ENCODE peak calls at places on chromosomes 12 and 14, in seven cellular contexts. V is brain microvascular endothelial cell, O is fibroblast of lung, M is IMR-90, D is lung, S is pancreas, G is A673. L is an unnamed sample.

GRCh38 chr12:48995061-48995879 is 3.9 kb downstream of the DDN start:
- DNase-seq in V (peak), O (peak), M (peak), D (peak), S (peak), G (peak), L (peak)

GRCh38 chr14:92258934-92259333 is 64.0 kb upstream of the SLC24A4 start:
- DNase-seq in V (no peak), O (no peak), M (no peak), D (no peak), S (no peak), G (no peak), L (no peak)

GRCh38 chr14:67522270-67522669 is 10.8 kb upstream of the PLEKHH1 start:
- DNase-seq in V (no peak), O (no peak), M (no peak), D (no peak), S (no peak), G (no peak), L (no peak)

GRCh38 chr14:63764103-63764502 is 36.2 kb upstream of the SGPP1 start:
- DNase-seq in V (no peak), O (no peak), M (peak), D (no peak), S (no peak), G (no peak), L (no peak)

GRCh38 chr14:24935796-24936195 is 114.2 kb downstream of the STXBP6 start:
- DNase-seq in V (no peak), O (no peak), M (peak), D (no peak), S (no peak), G (no peak), L (no peak)

GRCh38 chr12:26192142-26192541 is 3.2 kb upstream of the SSPN start:
- DNase-seq in V (no peak), O (no peak), M (no peak), D (no peak), S (no peak), G (no peak), L (no peak)

GRCh38 chr12:54139030-54139429 is 49.8 kb downstream of the SMUG1 start:
- DNase-seq in V (no peak), O (no peak), M (no peak), D (no peak), S (no peak), G (no peak), L (no peak)

GRCh38 chr12:54246011-54246641 is 33.8 kb downstream of the CBX5 start:
- DNase-seq in V (no peak), O (no peak), M (no peak), D (no peak), S (no peak), G (no peak), L (no peak)

GRCh38 chr14:58703149-58703509 is 65.4 kb downstream of the DACT1 start:
- DNase-seq in V (no peak), O (no peak), M (no peak), D (no peak), S (no peak), G (no peak), L (no peak)

GRCh38 chr12:123910057-123910456 is 62.6 kb downstream of the CCDC92 start:
- DNase-seq in V (no peak), O (no peak), M (no peak), D (no peak), S (no peak), G (no peak), L (no peak)

GRCh38 chr12:123907021-123907420 is 65.6 kb downstream of the CCDC92 start:
- DNase-seq in V (no peak), O (no peak), M (no peak), D (no peak), S (no peak), G (no peak), L (no peak)

GRCh38 chr12:123905319-123905925 is 67.2 kb downstream of the CCDC92 start:
- DNase-seq in V (peak), O (peak), M (peak), D (peak), S (no peak), G (peak), L (peak)

GRCh38 chr12:123908884-123909807 is 63.5 kb downstream of the CCDC92 start:
- DNase-seq in V (no peak), O (no peak), M (no peak), D (no peak), S (no peak), G (no peak), L (no peak)

DNA sequence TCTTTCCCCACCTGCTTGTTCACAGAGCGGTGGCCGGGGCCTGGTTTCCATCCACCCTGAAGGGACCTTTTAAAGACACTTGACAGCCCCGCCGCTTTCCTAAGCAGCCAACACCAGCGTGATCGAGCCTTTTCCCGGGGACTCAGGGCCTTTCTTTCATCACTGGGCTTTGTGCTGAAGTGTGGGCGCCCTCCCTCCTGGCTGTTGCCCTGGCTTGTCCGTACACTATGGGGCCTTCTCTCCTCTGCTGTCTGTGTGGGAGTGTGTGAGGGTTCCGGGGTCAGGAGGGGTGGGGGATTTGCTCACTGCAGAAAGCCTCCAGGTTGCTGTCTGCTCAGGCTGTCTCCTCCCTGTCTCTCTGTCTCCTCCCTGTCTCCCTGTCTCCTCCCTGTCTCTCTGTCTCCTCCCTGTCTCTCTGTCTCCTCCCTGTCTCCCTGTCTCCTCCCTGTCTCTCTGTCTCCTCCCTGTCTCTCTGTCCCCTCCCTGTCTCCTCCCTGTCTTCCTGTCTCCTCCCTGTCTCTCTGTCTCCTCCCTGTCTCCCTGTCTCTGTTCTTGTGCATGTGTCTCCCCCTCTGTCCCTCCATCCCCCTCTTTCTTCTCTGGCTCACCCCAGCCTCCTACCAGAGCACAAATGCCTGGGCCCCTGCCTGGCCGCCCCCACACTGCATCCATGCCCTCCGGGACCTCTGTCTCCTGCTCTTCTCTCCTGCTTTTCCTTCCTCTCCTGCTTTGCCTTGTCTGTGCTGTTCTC is 64.7 kb downstream of the CCDC92 start:
- DNase-seq in V (no peak), O (no peak), M (no peak), D (no peak), S (no peak), G (no peak), L (no peak)
- H3K27ac ChIP-seq in V (no peak), O (no peak), M (no peak), D (no peak), S (no peak), G (no peak), L (no peak)

DNA sequence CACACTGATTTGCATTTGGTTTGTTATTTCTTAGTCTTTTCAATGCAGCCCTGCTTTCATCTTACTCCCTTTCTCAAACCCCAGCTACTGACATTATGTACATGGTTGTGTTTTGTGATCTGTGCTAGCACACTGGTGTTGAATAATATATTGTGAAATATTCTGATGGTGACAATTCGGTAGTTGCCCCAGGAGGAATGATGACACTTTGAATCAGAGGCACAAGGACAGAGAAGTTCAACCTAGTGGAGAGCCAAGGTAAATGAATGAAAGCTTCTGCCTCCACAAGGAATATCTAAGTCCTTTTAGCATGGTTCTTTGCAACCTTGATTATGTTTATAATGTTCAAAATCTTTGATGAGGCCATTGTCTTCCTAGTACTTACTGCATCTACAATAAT is 159.9 kb downstream of the PDE3A start:
- DNase-seq in V (no peak), O (no peak), M (no peak), D (no peak), S (no peak), G (no peak), L (no peak)
- TF ChIP-seq CTCF in V (peak), O (no peak), M (no peak), D (no peak), S (no peak), G (no peak), L (no peak)

DNA sequence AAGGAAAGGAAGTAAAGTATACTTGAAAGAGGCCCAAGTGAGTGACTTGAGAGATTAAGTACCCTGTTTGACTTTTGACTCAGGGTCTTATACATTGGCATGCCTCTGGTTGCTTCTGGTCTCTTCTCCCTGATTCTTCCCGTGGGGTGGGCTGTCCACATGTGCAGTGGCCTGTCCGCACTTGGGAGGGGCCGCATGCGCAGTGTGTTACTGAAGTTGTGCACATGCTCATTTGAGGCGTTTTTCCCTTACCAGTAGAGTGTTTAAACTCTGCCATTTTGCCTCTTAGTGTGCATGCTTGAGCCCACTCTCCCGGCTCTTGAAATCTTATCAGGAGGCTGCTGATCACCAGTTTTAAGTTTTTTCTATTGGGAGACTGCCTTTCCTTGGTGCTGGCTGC is 32.1 kb upstream of the HECTD1 start:
- DNase-seq in V (no peak), O (no peak), M (no peak), D (peak), S (no peak), G (no peak), L (no peak)
- H3K27ac ChIP-seq in V (no peak), O (no peak), M (no peak), D (peak), S (no peak), G (no peak), L (no peak)

GRCh38 chr14:68937790-68938514 is 41.1 kb downstream of the ACTN1 start:
- DNase-seq in V (no peak), O (peak), M (no peak), D (no peak), S (peak), G (no peak), L (no peak)
- TF ChIP-seq CTCF in V (peak), O (peak), M (peak), D (no peak), S (no peak), G (peak), L (no peak)